ENCODE peak calls at places on chromosomes 16 and 17, in nine cellular contexts. T is GM19239; M is mucosa of descending colon; F is mucosa of gallbladder; S is activated CD8-positive, alpha-beta T cell treated with anti-CD3 and anti-CD28 coated beads, Interleukin-2, amount 10 ng/mL, durations not matched to agents 7 days and 5 days; L is A549; W is fibroblast of mammary gland; X is CD4-positive, alpha-beta T cell; V is GM04503. I is an unnamed sample.

GRCh38 chr17:60959011-60959410 is 281.4 kb downstream of the BCAS3 start:
- DNase-seq in X (no peak), W (peak; percentile 69), S (no peak), L (no peak), M (no peak), F (no peak), T (no peak), V (no peak), I (no peak)

GRCh38 chr17:76659928-76660614 is 16.5 kb upstream of the ST6GALNAC1 start:
- DNase-seq in X (no peak), S (peak; percentile 29), F (no peak), W (no peak), L (peak; percentile 59), M (peak; percentile 77), T (no peak), V (no peak), I (no peak)

GRCh38 chr17:43211123-43211479 is 574 bp upstream of the TMEM106A start:
- DNase-seq in X (no peak), F (no peak), S (no peak), T (no peak), L (no peak), W (no peak), V (no peak), M (no peak), I (no peak)

GRCh38 chr17:48728232-48729231 is at the start of gene HOXB13:
- DNase-seq in X (no peak), L (peak; percentile 88), M (peak; percentile 91), S (peak; percentile 49), V (no peak), F (no peak), T (no peak), W (peak; percentile 49), I (no peak)

GRCh38 chr16:11675561-11676511 is 7.6 kb downstream of the SNN start:
- DNase-seq in W (peak; percentile 12), L (peak; percentile 64), F (peak; percentile 81), V (no peak), M (peak; percentile 69), T (no peak), S (no peak), X (peak; percentile 37), I (no peak)

GRCh38 chr17:44384823-44385286 is 4.6 kb downstream of the ITGA2B start:
- DNase-seq in S (no peak), M (no peak), W (peak; percentile 8), V (no peak), X (no peak), T (no peak), L (no peak), F (no peak), I (no peak)

GRCh38 chr17:63700528-63701441 is 860 bp upstream of the LIMD2 start:
- DNase-seq in F (peak; percentile 50), V (no peak), M (peak; percentile 49), S (peak; percentile 69), T (no peak), X (peak; percentile 47), L (no peak), W (peak; percentile 59), I (peak; percentile 25)

GRCh38 chr16:29806096-29806579 is at the start of gene MAZ:
- DNase-seq in S (no peak), F (no peak), M (no peak), V (no peak), L (peak; percentile 96), W (peak; percentile 92), T (no peak), X (peak; percentile 74), I (peak; percentile 81)

GRCh38 chr16:48961546-48961945 is 320.1 kb downstream of the CBLN1 start:
- DNase-seq in W (no peak), V (no peak), X (no peak), M (no peak), L (no peak), S (no peak), F (no peak), T (no peak), I (no peak)

GRCh38 chr16:17519556-17519955 is 48.8 kb upstream of the XYLT1 start:
- DNase-seq in M (no peak), T (no peak), L (no peak), S (no peak), X (no peak), W (peak; percentile 26), F (no peak), V (no peak), I (no peak)

GRCh38 chr16:8458481-8458880 is 131.8 kb downstream of the TMEM114 start:
- DNase-seq in F (no peak), L (no peak), S (no peak), T (no peak), V (no peak), M (no peak), W (no peak), X (no peak), I (no peak)

GRCh38 chr16:69469807-69470561 is 45.6 kb downstream of the CYB5B start:
- DNase-seq in F (no peak), T (no peak), W (no peak), S (no peak), X (no peak), M (no peak), L (no peak), V (no peak), I (no peak)

GRCh38 chr17:52995127-52995526 is 827.6 kb upstream of the KIF2B start:
- DNase-seq in V (no peak), S (no peak), W (no peak), X (no peak), L (no peak), T (no peak), M (no peak), F (no peak), I (no peak)

GRCh38 chr17:2414665-2415064 is 13.8 kb upstream of the MNT start:
- DNase-seq in X (no peak), M (no peak), V (no peak), L (no peak), W (no peak), T (no peak), F (no peak), S (no peak), I (no peak)

GRCh38 chr16:30342751-30343490 is 12.2 kb downstream of the CD2BP2 start:
- DNase-seq in S (no peak), L (no peak), W (no peak), V (no peak), F (no peak), T (no peak), X (no peak), M (no peak), I (no peak)

GRCh38 chr17:4788807-4789700 is at the start of gene GLTPD2:
- DNase-seq in T (no peak), F (no peak), W (no peak), S (no peak), X (no peak), V (no peak), L (no peak), M (peak; percentile 51), I (no peak)

GRCh38 chr16:35296962-35297653 is 1837.7 kb downstream of the TP53TG3F start:
- DNase-seq in T (no peak), M (no peak), L (no peak), S (no peak), X (no peak), V (no peak), W (no peak), F (no peak), I (no peak)

I was measured in skeletal muscle cell.